ENCODE peak calls at places on chromosome 1, in seven cellular contexts. M is anterior cingulate cortex; H is heart right ventricle; A is A549; F is activated CD8-positive, alpha-beta memory T cell treated with anti-CD3 and anti-CD28 coated beads for 4 hours; O is NCI-H2029 treated with DMSO at 0.1 percent for 48 hours; R is amniotic epithelial cell. Q is an unnamed sample.

GRCh38 chr1:199743227-199743626 is 284.3 kb upstream of the NR5A2 start:
- DNase-seq in M (no peak), H (no peak), A (no peak), F (no peak), O (no peak), R (peak), Q (no peak)

GRCh38 chr1:151147132-151147503 is 687 bp upstream of the SEMA6C start:
- DNase-seq in M (no peak), H (no peak), A (no peak), F (no peak), O (no peak), R (peak), Q (no peak)

GRCh38 chr1:201882665-201883132 is 6.0 kb upstream of the SHISA4 start:
- DNase-seq in M (no peak), H (no peak), A (no peak), F (no peak), O (no peak), R (peak), Q (no peak)

GRCh38 chr1:84847253-84848247 is 45.5 kb downstream of the LPAR3 start:
- DNase-seq in M (peak), H (peak), A (no peak), F (no peak), O (peak), R (peak), Q (no peak)

GRCh38 chr1:231279081-231279480 is 38.1 kb downstream of the GNPAT start:
- DNase-seq in M (no peak), H (no peak), A (no peak), F (no peak), O (no peak), R (peak), Q (no peak)

GRCh38 chr1:111253876-111254275 is 26.4 kb downstream of the CHI3L2 start:
- DNase-seq in M (no peak), H (no peak), A (no peak), F (no peak), O (no peak), R (no peak), Q (no peak)

GRCh38 chr1:84907095-84907827 is 14.3 kb upstream of the LPAR3 start:
- DNase-seq in M (no peak), H (no peak), A (no peak), F (no peak), O (no peak), R (peak), Q (no peak)

GRCh38 chr1:19003371-19004290 is 47.2 kb upstream of the IFFO2 start:
- DNase-seq in M (no peak), H (no peak), A (no peak), F (no peak), O (no peak), R (peak), Q (no peak)

GRCh38 chr1:98072047-98072446 is 151.2 kb upstream of the DPYD start:
- DNase-seq in M (no peak), H (no peak), A (no peak), F (no peak), O (no peak), R (no peak), Q (no peak)

GRCh38 chr1:77476460-77476859 is 194.6 kb downstream of the AK5 start:
- DNase-seq in M (no peak), H (no peak), A (no peak), F (no peak), O (no peak), R (no peak), Q (no peak)

GRCh38 chr1:61140778-61141177 is 58.4 kb downstream of the NFIA start:
- DNase-seq in M (no peak), H (no peak), A (no peak), F (no peak), O (no peak), R (no peak), Q (no peak)

GRCh38 chr1:38872401-38873026 is 634 bp downstream of the MYCBP start:
- DNase-seq in M (peak), H (no peak), A (peak), F (no peak), O (no peak), R (peak), Q (no peak)

GRCh38 chr1:3514404-3514803 is 59.9 kb downstream of the ARHGEF16 start:
- DNase-seq in M (no peak), H (no peak), A (no peak), F (no peak), O (no peak), R (no peak), Q (no peak)

GRCh38 chr1:20148571-20149500 is 9.7 kb downstream of the PLA2G2F start:
- DNase-seq in M (no peak), H (no peak), A (no peak), F (no peak), O (no peak), R (no peak), Q (no peak)

GRCh38 chr1:174976436-174977107 is 23.2 kb upstream of the CACYBP start:
- DNase-seq in M (no peak), H (no peak), A (no peak), F (no peak), O (no peak), R (peak), Q (no peak)